ENCODE peak calls at places on chromosomes 13 and 19, in four cellular contexts. One of them, this sample, is unnamed.

GRCh38 chr19:2050349-2050990 is 574 bp downstream of the MKNK2 start:
- DNase-seq in fibroblast of mammary gland: no peak
- DNase-seq in GM12865: no peak
- DNase-seq in psoas muscle: peak
- DNase-seq in this sample: no peak

GRCh38 chr13:70729369-70729768 is 621.1 kb upstream of the KLHL1 start:
- DNase-seq in fibroblast of mammary gland: no peak
- DNase-seq in GM12865: no peak
- DNase-seq in psoas muscle: no peak
- DNase-seq in this sample: no peak

GRCh38 chr13:40518481-40518882 is 148.0 kb downstream of the FOXO1 start:
- DNase-seq in fibroblast of mammary gland: no peak
- DNase-seq in GM12865: peak
- DNase-seq in psoas muscle: no peak
- DNase-seq in this sample: no peak

GRCh38 chr19:49327878-49328544 is 3.0 kb upstream of the SLC6A16 start:
- DNase-seq in fibroblast of mammary gland: peak
- DNase-seq in GM12865: peak
- DNase-seq in psoas muscle: no peak
- DNase-seq in this sample: peak

GRCh38 chr19:54507824-54508223 is 5.2 kb downstream of the LAIR2 start:
- DNase-seq in fibroblast of mammary gland: no peak
- DNase-seq in GM12865: no peak
- DNase-seq in psoas muscle: no peak
- DNase-seq in this sample: no peak

GRCh38 chr19:50480281-50481111 is 3.8 kb upstream of the GARIN5A start:
- DNase-seq in fibroblast of mammary gland: no peak
- DNase-seq in GM12865: no peak
- DNase-seq in psoas muscle: no peak
- DNase-seq in this sample: no peak

GRCh38 chr13:90070362-90070761 is 1277.1 kb upstream of the MIR17HG start:
- DNase-seq in fibroblast of mammary gland: no peak
- DNase-seq in GM12865: no peak
- DNase-seq in psoas muscle: no peak
- DNase-seq in this sample: no peak

GRCh38 chr19:15820646-15821045 is 5.2 kb upstream of the OR10H1 start:
- DNase-seq in fibroblast of mammary gland: no peak
- DNase-seq in GM12865: no peak
- DNase-seq in psoas muscle: no peak
- DNase-seq in this sample: no peak

GRCh38 chr19:898663-899062 is 5.4 kb downstream of the RNU6-9 start:
- DNase-seq in fibroblast of mammary gland: no peak
- DNase-seq in GM12865: peak
- DNase-seq in psoas muscle: no peak
- DNase-seq in this sample: no peak

GRCh38 chr13:29845440-29846056 is 4.9 kb downstream of the UBL3 start:
- DNase-seq in fibroblast of mammary gland: peak
- DNase-seq in GM12865: no peak
- DNase-seq in psoas muscle: no peak
- DNase-seq in this sample: no peak

GRCh38 chr13:23469901-23470525 is 36.5 kb upstream of the SACS start:
- DNase-seq in fibroblast of mammary gland: peak
- DNase-seq in GM12865: peak
- DNase-seq in psoas muscle: no peak
- DNase-seq in this sample: no peak

GRCh38 chr19:13195678-13196077 is 45.5 kb downstream of the IER2 start:
- DNase-seq in fibroblast of mammary gland: no peak
- DNase-seq in GM12865: peak
- DNase-seq in psoas muscle: no peak
- DNase-seq in this sample: peak
- TF ChIP-seq CTCF in fibroblast of mammary gland: no peak
- TF ChIP-seq CTCF in GM12865: peak
- TF ChIP-seq CTCF in psoas muscle: no peak
- TF ChIP-seq CTCF in this sample: peak

DNA sequence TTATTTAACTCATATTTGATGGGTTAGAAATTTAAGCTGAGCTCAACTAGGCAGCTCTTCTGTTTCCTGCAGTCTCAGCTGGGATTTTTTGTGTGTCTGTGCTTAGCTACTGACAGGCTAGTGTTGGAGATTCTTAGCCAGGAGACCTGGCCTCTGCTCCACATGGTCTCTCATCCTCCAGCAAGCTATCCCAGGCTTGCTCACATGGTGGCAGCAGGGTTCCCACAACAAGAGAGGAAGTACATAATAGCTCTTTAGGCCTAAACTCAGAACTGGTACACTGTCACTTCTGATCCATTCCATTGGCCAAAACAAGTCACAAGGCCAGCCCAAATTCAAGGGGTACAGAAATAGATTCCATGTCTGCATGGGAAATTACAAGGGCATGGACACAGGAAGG is 406.2 kb downstream of the SUCLA2 start:
- DNase-seq in fibroblast of mammary gland: peak
- DNase-seq in GM12865: peak
- DNase-seq in psoas muscle: no peak
- DNase-seq in this sample: no peak
- TF ChIP-seq CTCF in fibroblast of mammary gland: peak
- TF ChIP-seq CTCF in GM12865: no peak
- TF ChIP-seq CTCF in psoas muscle: no peak
- TF ChIP-seq CTCF in this sample: peak

DNA sequence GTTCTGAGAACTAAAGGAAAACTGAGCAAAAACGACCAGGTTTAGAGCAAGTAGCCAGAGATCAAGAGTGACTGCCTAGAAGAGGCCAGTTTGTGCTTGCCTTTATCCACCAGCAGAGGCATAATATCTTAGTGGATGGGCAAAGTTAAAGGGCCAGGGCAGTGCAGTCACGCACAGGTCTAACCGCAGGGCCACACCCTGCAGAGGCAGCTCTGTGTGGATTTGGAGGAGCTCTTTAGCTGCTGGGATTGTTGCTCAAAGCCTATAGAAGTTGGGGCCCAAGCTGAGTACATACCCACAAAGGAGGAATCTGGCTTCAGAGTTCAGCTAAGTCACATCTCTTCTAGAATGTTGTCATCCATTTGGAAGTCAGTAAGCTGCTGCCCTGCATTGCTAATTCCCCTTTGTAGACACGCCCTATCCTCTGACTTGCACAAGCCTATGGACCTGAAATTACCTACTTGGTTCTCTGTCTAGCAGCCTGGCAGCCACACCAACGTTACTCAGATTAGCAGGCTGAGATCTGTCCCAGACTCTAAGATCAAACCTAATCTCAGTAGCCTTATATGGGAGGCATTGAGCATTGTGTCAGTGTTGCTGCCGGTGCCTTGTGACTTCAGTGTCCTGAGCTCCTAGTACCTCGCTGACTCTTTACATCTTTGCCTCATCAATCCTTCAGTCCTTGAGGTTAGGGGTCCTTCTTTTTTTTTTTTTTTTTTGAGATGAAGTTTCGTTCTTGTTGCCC is 102.9 kb upstream of the STARD13 start:
- DNase-seq in fibroblast of mammary gland: no peak
- DNase-seq in GM12865: peak
- DNase-seq in psoas muscle: no peak
- DNase-seq in this sample: no peak
- TF ChIP-seq CTCF in fibroblast of mammary gland: peak
- TF ChIP-seq CTCF in GM12865: no peak
- TF ChIP-seq CTCF in psoas muscle: no peak
- TF ChIP-seq CTCF in this sample: no peak

DNA sequence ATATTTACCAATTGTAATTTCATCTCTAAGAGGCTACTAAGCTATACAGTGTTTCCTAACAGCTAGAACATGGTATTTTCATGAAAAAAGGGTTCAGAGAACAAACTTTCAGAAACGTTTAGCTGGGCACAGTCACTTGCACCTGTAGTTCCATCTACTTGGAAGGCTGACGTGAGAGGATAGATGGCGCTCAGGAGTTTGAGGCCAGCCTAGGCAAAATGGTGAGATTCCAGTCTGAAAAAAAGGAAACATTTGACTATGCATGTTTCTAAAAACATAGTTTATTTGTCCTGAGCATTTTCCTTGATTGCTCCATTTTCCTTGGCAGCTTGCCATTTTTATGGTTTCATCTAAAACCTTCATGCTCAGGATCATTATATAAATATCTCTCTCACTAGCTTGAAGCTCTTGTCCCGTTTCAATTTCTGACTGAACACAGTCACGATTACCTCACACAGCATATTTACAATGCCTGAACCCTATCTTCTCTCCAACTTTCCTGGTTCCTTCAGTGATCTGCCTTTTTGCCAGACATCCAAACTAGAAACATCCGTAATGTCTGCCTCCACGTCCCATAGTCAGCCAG is 200.8 kb downstream of the RGCC start:
- DNase-seq in fibroblast of mammary gland: peak
- DNase-seq in GM12865: no peak
- DNase-seq in psoas muscle: no peak
- DNase-seq in this sample: no peak
- TF ChIP-seq CTCF in fibroblast of mammary gland: no peak
- TF ChIP-seq CTCF in GM12865: no peak
- TF ChIP-seq CTCF in psoas muscle: no peak
- TF ChIP-seq CTCF in this sample: no peak

GRCh38 chr13:113731192-113732175 is 27.5 kb upstream of the TMEM255B start:
- DNase-seq in fibroblast of mammary gland: no peak
- DNase-seq in GM12865: no peak
- DNase-seq in psoas muscle: no peak
- DNase-seq in this sample: no peak
- TF ChIP-seq CTCF in fibroblast of mammary gland: no peak
- TF ChIP-seq CTCF in GM12865: no peak
- TF ChIP-seq CTCF in psoas muscle: no peak
- TF ChIP-seq CTCF in this sample: no peak

DNA sequence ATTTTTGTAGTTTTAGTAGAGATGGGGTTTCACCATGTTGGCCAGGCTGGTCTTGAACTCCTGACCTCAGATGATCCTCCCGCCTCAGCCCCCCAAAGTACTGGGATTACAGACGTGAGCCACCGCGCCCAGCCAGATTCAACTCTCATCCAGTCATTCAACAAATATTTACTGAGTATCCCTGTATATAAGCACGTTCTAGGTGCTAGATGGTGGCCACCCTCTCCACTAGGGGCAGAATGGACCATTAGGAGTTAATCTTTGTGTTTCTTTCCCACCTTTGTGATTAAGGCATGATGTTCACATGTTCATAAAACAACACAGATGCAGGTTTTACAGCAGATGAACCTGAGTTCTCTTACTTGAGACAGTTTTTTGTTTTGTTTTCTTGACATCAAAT is 7.3 kb downstream of the SHKBP1 start:
- DNase-seq in fibroblast of mammary gland: no peak
- DNase-seq in GM12865: no peak
- DNase-seq in psoas muscle: no peak
- DNase-seq in this sample: no peak
- TF ChIP-seq CTCF in fibroblast of mammary gland: peak
- TF ChIP-seq CTCF in GM12865: peak
- TF ChIP-seq CTCF in psoas muscle: no peak
- TF ChIP-seq CTCF in this sample: peak

DNA sequence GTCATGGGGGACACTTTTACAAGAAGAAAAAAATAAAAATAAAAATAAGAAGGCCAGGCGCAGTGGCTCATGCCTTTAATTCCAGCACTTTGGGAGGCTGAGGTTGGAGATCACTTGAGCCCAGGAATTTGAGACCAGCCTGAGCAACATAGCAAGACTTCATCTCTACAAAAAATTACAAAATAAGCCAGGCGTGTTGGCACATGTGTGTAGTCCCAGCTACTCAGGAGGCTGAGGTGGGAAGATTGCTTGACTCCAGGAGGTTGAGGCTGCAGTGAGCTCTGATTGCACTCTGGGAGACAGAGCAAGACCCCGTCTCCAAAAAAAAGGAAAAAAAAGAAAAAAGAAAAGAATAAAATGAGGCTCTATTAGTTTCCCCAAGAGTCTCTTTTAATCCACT is 157.0 kb downstream of the PTPRS start:
- DNase-seq in fibroblast of mammary gland: no peak
- DNase-seq in GM12865: no peak
- DNase-seq in psoas muscle: no peak
- DNase-seq in this sample: no peak
- TF ChIP-seq CTCF in fibroblast of mammary gland: no peak
- TF ChIP-seq CTCF in GM12865: no peak
- TF ChIP-seq CTCF in psoas muscle: no peak
- TF ChIP-seq CTCF in this sample: no peak

This sample was measured in GM13977.